ENCODE peak calls at places on chromosomes 5 and 9, in nine cellular contexts. One of them, this sample, is unnamed.

GRCh38 chr9:100473271-100474081 is 527 bp downstream of the TMEFF1 start:
- DNase-seq in nephron progenitor cell: peak
- DNase-seq in T1000: peak
- DNase-seq in H7: peak
- DNase-seq in NCI-H774: peak
- DNase-seq in activated T-cell treated with anti-CD3 and anti-CD28 coated beads for 1 hour: no peak
- DNase-seq in nucleus accumbens: no peak
- DNase-seq in GM04504: no peak
- DNase-seq in stromal cell of bone marrow: no peak
- DNase-seq in this sample: no peak

GRCh38 chr5:10594591-10595210 is 30.8 kb downstream of the ANKRD33B start:
- DNase-seq in GM04504: no peak
- DNase-seq in stromal cell of bone marrow: no peak
- DNase-seq in activated T-cell treated with anti-CD3 and anti-CD28 coated beads for 1 hour: no peak
- DNase-seq in nucleus accumbens: no peak
- DNase-seq in H7: no peak
- DNase-seq in nephron progenitor cell: no peak
- DNase-seq in T1000: no peak
- DNase-seq in NCI-H774: no peak
- DNase-seq in this sample: peak

GRCh38 chr5:123845356-123846100 is 333.6 kb downstream of the CSNK1G3 start:
- DNase-seq in nucleus accumbens: no peak
- DNase-seq in T1000: no peak
- DNase-seq in H7: no peak
- DNase-seq in NCI-H774: no peak
- DNase-seq in activated T-cell treated with anti-CD3 and anti-CD28 coated beads for 1 hour: no peak
- DNase-seq in nephron progenitor cell: no peak
- DNase-seq in stromal cell of bone marrow: no peak
- DNase-seq in GM04504: no peak
- DNase-seq in this sample: peak

GRCh38 chr9:95572370-95573151 is 55.8 kb upstream of the PTCH1 start:
- DNase-seq in NCI-H774: no peak
- DNase-seq in T1000: no peak
- DNase-seq in nucleus accumbens: no peak
- DNase-seq in nephron progenitor cell: no peak
- DNase-seq in activated T-cell treated with anti-CD3 and anti-CD28 coated beads for 1 hour: no peak
- DNase-seq in H7: no peak
- DNase-seq in stromal cell of bone marrow: peak
- DNase-seq in GM04504: peak
- DNase-seq in this sample: no peak

GRCh38 chr5:88691945-88692868 is 190.8 kb downstream of the MEF2C start:
- DNase-seq in NCI-H774: no peak
- DNase-seq in activated T-cell treated with anti-CD3 and anti-CD28 coated beads for 1 hour: no peak
- DNase-seq in T1000: no peak
- DNase-seq in GM04504: no peak
- DNase-seq in nucleus accumbens: no peak
- DNase-seq in stromal cell of bone marrow: no peak
- DNase-seq in H7: peak
- DNase-seq in nephron progenitor cell: no peak
- DNase-seq in this sample: no peak

GRCh38 chr5:137649228-137649890 is 86.5 kb downstream of the KLHL3 start:
- DNase-seq in H7: no peak
- DNase-seq in T1000: no peak
- DNase-seq in nucleus accumbens: no peak
- DNase-seq in GM04504: peak
- DNase-seq in NCI-H774: no peak
- DNase-seq in activated T-cell treated with anti-CD3 and anti-CD28 coated beads for 1 hour: no peak
- DNase-seq in stromal cell of bone marrow: peak
- DNase-seq in nephron progenitor cell: no peak
- DNase-seq in this sample: peak

GRCh38 chr9:9942764-9943424 is 669.9 kb downstream of the PTPRD start:
- DNase-seq in activated T-cell treated with anti-CD3 and anti-CD28 coated beads for 1 hour: peak
- DNase-seq in GM04504: peak
- DNase-seq in nephron progenitor cell: peak
- DNase-seq in stromal cell of bone marrow: peak
- DNase-seq in nucleus accumbens: peak
- DNase-seq in T1000: peak
- DNase-seq in H7: peak
- DNase-seq in NCI-H774: peak
- DNase-seq in this sample: peak

GRCh38 chr9:121499427-121500164 is at the start of gene GGTA1:
- DNase-seq in activated T-cell treated with anti-CD3 and anti-CD28 coated beads for 1 hour: no peak
- DNase-seq in NCI-H774: no peak
- DNase-seq in nucleus accumbens: no peak
- DNase-seq in nephron progenitor cell: peak
- DNase-seq in T1000: no peak
- DNase-seq in H7: peak
- DNase-seq in GM04504: no peak
- DNase-seq in stromal cell of bone marrow: no peak
- DNase-seq in this sample: no peak

GRCh38 chr9:935348-935965 is 41.0 kb upstream of the DMRT3 start:
- DNase-seq in activated T-cell treated with anti-CD3 and anti-CD28 coated beads for 1 hour: no peak
- DNase-seq in NCI-H774: peak
- DNase-seq in nephron progenitor cell: no peak
- DNase-seq in stromal cell of bone marrow: no peak
- DNase-seq in T1000: no peak
- DNase-seq in nucleus accumbens: no peak
- DNase-seq in H7: no peak
- DNase-seq in GM04504: peak
- DNase-seq in this sample: peak

GRCh38 chr5:123876265-123876790 is 364.4 kb downstream of the CSNK1G3 start:
- DNase-seq in stromal cell of bone marrow: no peak
- DNase-seq in activated T-cell treated with anti-CD3 and anti-CD28 coated beads for 1 hour: no peak
- DNase-seq in H7: no peak
- DNase-seq in GM04504: no peak
- DNase-seq in nucleus accumbens: no peak
- DNase-seq in NCI-H774: no peak
- DNase-seq in T1000: no peak
- DNase-seq in nephron progenitor cell: no peak
- DNase-seq in this sample: peak

GRCh38 chr5:6634327-6634713 is 1.1 kb downstream of the SRD5A1 start:
- DNase-seq in stromal cell of bone marrow: no peak
- DNase-seq in nucleus accumbens: no peak
- DNase-seq in GM04504: no peak
- DNase-seq in NCI-H774: no peak
- DNase-seq in T1000: no peak
- DNase-seq in nephron progenitor cell: no peak
- DNase-seq in H7: peak
- DNase-seq in activated T-cell treated with anti-CD3 and anti-CD28 coated beads for 1 hour: no peak
- DNase-seq in this sample: no peak

GRCh38 chr9:95434116-95435073 is 82.4 kb downstream of the PTCH1 start:
- DNase-seq in GM04504: no peak
- DNase-seq in nephron progenitor cell: no peak
- DNase-seq in NCI-H774: no peak
- DNase-seq in stromal cell of bone marrow: no peak
- DNase-seq in H7: peak
- DNase-seq in T1000: no peak
- DNase-seq in nucleus accumbens: no peak
- DNase-seq in activated T-cell treated with anti-CD3 and anti-CD28 coated beads for 1 hour: no peak
- DNase-seq in this sample: peak

GRCh38 chr9:8223861-8224260 is 424.3 kb upstream of the DMAC1 start:
- DNase-seq in GM04504: no peak
- DNase-seq in activated T-cell treated with anti-CD3 and anti-CD28 coated beads for 1 hour: no peak
- DNase-seq in nephron progenitor cell: no peak
- DNase-seq in H7: no peak
- DNase-seq in nucleus accumbens: no peak
- DNase-seq in NCI-H774: no peak
- DNase-seq in T1000: no peak
- DNase-seq in stromal cell of bone marrow: no peak
- DNase-seq in this sample: no peak

This sample was measured in renal cortical epithelial cell.